ENCODE peak calls at places on chromosomes 13 and 19, in five cellular contexts. H, O, P, Z and J are unnamed samples.
A peak's percentile ranks its signal among the peaks of the same experiment; 100 is the strongest.

GRCh38 chr19:6264077-6264445 is 15.7 kb downstream of the MLLT1 start:
- DNase-seq in H (no peak), O (no peak), P (no peak), Z (peak; percentile 47), J (no peak)

GRCh38 chr13:33375421-33375820 is 89.9 kb upstream of the STARD13 start:
- DNase-seq in H (no peak), O (no peak), P (no peak), Z (peak; percentile 27), J (no peak)

GRCh38 chr19:10191347-10191746 is 3.4 kb downstream of the DNMT1 start:
- DNase-seq in H (no peak), O (peak; percentile 89), P (no peak), Z (no peak), J (no peak)

GRCh38 chr13:43804461-43805070 is 17.8 kb upstream of the ENOX1 start:
- DNase-seq in H (no peak), O (peak; percentile 44), P (no peak), Z (peak; percentile 53), J (peak; percentile 24)

GRCh38 chr13:27962128-27962841 is 6.8 kb downstream of the CDX2 start:
- DNase-seq in H (no peak), O (no peak), P (peak; percentile 68), Z (peak; percentile 36), J (peak; percentile 65)

GRCh38 chr19:16702123-16702522 is 17.5 kb upstream of the NWD1 start:
- DNase-seq in H (peak; percentile 21), O (peak; percentile 35), P (no peak), Z (peak; percentile 19), J (no peak)

GRCh38 chr19:11446652-11447301 is 11.3 kb downstream of the PRKCSH start:
- DNase-seq in H (no peak), O (no peak), P (peak; percentile 91), Z (peak; percentile 56), J (peak; percentile 62)

GRCh38 chr19:51735759-51736449 is 12.1 kb upstream of the HAS1 start:
- DNase-seq in H (no peak), O (peak; percentile 78), P (no peak), Z (no peak), J (peak; percentile 19)

GRCh38 chr19:20078696-20079095 is 896 bp downstream of the ZNF90 start:
- DNase-seq in H (no peak), O (peak; percentile 18), P (peak; percentile 75), Z (peak; percentile 55), J (peak; percentile 53)

GRCh38 chr19:42092350-42092749 is 16.4 kb downstream of the ZNF574 start:
- DNase-seq in H (no peak), O (no peak), P (peak; percentile 77), Z (peak; percentile 40), J (peak; percentile 63)

GRCh38 chr19:13428352-13428751 is 77.9 kb downstream of the CACNA1A start:
- DNase-seq in H (no peak), O (no peak), P (peak; percentile 63), Z (peak; percentile 33), J (peak; percentile 17)

GRCh38 chr13:70384156-70384555 is 275.9 kb upstream of the KLHL1 start:
- DNase-seq in H (no peak), O (no peak), P (no peak), Z (no peak), J (no peak)

GRCh38 chr19:6730153-6730804 is 7.1 kb downstream of the GPR108 start:
- DNase-seq in H (no peak), O (no peak), P (peak; percentile 99), Z (peak; percentile 82), J (peak; percentile 97)

GRCh38 chr13:53507741-53508140 is 479.1 kb downstream of the OLFM4 start:
- DNase-seq in H (no peak), O (no peak), P (no peak), Z (no peak), J (no peak)

GRCh38 chr19:29526730-29527499 is 1.1 kb downstream of the VSTM2B start:
- DNase-seq in H (no peak), O (no peak), P (peak; percentile 74), Z (peak; percentile 32), J (no peak)

GRCh38 chr13:114111577-114111976 is 20.8 kb downstream of the RASA3 start:
- DNase-seq in H (no peak), O (no peak), P (peak; percentile 44), Z (no peak), J (no peak)

GRCh38 chr13:35760678-35761308 is 284.3 kb upstream of the MAB21L1 start:
- DNase-seq in H (no peak), O (no peak), P (peak; percentile 69), Z (peak; percentile 91), J (no peak)

GRCh38 chr13:40637644-40638043 is 28.8 kb downstream of the FOXO1 start:
- DNase-seq in H (no peak), O (no peak), P (no peak), Z (no peak), J (peak; percentile 63)

GRCh38 chr13:40635315-40635995 is 31.0 kb downstream of the FOXO1 start:
- DNase-seq in H (no peak), O (no peak), P (peak; percentile 62), Z (no peak), J (no peak)

GRCh38 chr13:40640845-40641458 is 25.5 kb downstream of the FOXO1 start:
- DNase-seq in H (no peak), O (no peak), P (no peak), Z (no peak), J (no peak)

GRCh38 chr13:40639226-40639681 is 27.2 kb downstream of the FOXO1 start:
- DNase-seq in H (no peak), O (no peak), P (no peak), Z (peak; percentile 76), J (no peak)

GRCh38 chr13:40640202-40640601 is 26.2 kb downstream of the FOXO1 start:
- DNase-seq in H (no peak), O (no peak), P (no peak), Z (no peak), J (no peak)
- H3K4me3 ChIP-seq in H (no peak overlapping the region), O (no peak overlapping the region), P (no peak overlapping the region), Z (no peak overlapping the region), J (no peak overlapping the region)

GRCh38 chr13:107834717-107835116 is 380.6 kb downstream of the LIG4 start:
- DNase-seq in H (no peak), O (peak; percentile 24), P (no peak), Z (no peak), J (no peak)
- H3K9ac ChIP-seq in H (no peak overlapping the region), O (peak overlapping the region; percentile 25), P (no peak overlapping the region), Z (no peak overlapping the region), J (no peak overlapping the region)

GRCh38 chr19:55644191-55644833 is 863 bp downstream of the ZNF581 start:
- DNase-seq in H (no peak), O (no peak), P (no peak), Z (no peak), J (no peak)

GRCh38 chr19:55643733-55644116 is 276 bp downstream of the ZNF581 start:
- DNase-seq in H (no peak), O (no peak), P (no peak), Z (no peak), J (no peak)

GRCh38 chr19:55645512-55645881 is 2.0 kb downstream of the ZNF581 start:
- DNase-seq in H (no peak), O (no peak), P (no peak), Z (no peak), J (no peak)

GRCh38 chr19:55643003-55643732 is at the start of gene ZNF581:
- DNase-seq in H (no peak), O (peak; percentile 67), P (peak; percentile 89), Z (peak; percentile 87), J (peak; percentile 80)

GRCh38 chr19:55644842-55645511 is 1.5 kb downstream of the ZNF581 start:
- DNase-seq in H (no peak), O (no peak), P (no peak), Z (no peak), J (no peak)
- H3K4me3 ChIP-seq in H (peak overlapping the region; percentile 92), O (peak overlapping the region; percentile 87), P (peak overlapping the region; percentile 92), Z (no peak overlapping the region), J (no peak overlapping the region)

DNA sequence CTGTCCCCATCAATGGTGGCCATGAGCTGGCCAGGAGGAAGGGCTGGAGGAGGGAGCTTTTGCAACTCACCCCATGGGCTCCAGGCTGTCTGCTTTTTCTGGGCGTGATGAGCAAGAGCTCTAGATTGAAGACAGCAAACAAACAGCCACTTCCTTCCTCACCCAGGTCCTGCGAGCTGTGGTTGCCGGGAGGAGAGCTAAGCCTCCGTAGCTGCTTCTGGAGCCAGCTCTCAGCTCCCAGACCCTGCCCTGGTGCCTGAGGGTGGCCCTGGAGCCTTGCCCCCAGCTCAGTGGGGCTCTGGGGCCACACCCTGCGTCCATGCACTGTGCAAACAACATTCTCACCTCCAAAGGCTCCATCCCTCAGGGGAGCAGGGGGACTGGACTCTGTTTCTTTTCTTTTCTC is 6.2 kb downstream of the MYO1F start:
- DNase-seq in H (no peak), O (peak; percentile 31), P (no peak), Z (no peak), J (peak; percentile 38)
- H3K9ac ChIP-seq in H (no peak overlapping the region), O (no peak overlapping the region), P (no peak overlapping the region), Z (no peak overlapping the region), J (no peak overlapping the region)

DNA sequence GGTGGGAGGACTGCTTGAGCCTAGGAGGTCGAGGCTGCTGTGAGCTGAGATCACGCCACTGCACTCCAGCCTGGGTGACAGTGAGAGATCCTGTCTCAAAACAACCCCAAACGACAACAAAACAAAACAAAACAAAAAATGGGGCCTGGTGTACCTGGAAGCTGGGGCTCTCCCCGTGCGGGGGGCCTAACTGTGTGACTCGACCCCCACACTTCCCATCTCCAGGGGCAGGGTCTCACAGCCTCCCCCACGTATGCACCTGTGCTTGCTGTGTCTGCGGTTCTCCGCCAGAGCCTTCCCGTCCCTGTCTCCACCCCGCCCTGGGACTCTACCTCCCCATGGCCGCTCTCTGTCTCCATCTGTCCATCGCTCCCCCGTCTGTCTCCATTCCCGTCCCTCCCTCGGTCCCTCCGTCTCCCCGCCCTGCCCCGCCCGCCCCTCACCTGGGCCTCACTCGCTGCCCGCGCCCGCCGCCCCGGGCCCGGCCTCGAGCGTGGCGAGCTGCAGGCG is 758 bp downstream of the TMEM238 start:
- DNase-seq in H (no peak), O (no peak), P (peak; percentile 74), Z (no peak), J (peak; percentile 36)
- H3K4me3 ChIP-seq in H (peak overlapping the region; percentile 64), O (no peak overlapping the region), P (peak overlapping the region; percentile 73), Z (no peak overlapping the region), J (peak overlapping the region; percentile 43)

DNA sequence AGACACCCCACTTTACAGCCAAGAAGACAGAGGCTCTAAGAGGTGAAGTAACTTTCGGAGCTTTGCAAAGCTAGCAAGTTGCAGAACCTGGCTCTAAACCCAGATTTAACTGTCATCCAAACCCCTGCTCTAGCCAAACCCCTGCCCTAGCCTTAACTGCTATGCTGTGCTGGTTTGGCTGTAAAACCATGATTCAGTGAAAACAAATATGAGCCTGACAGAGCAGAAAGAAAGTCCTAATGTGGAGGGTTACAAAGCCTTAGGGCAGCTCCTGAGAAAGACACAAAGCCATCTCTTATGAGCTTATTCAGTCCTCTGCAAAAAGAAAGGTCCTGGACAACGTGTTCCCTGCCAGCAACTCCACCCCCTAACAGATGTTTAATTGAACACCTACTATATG is 172.8 kb downstream of the KATNAL1 start:
- DNase-seq in H (no peak), O (no peak), P (no peak), Z (no peak), J (no peak)
- H3K9ac ChIP-seq in H (no peak overlapping the region), O (no peak overlapping the region), P (no peak overlapping the region), Z (no peak overlapping the region), J (no peak overlapping the region)